ENCODE peak calls at places on chromosomes 3 and 15, in eight cellular contexts. R is hepatocyte, I is PC-3, T is GM23248, M is MM.1S, A is HCT116, V is GM23338, J is SK-N-SH. W is an unnamed sample.

GRCh38 chr3:146037697-146038096 is 123.3 kb downstream of the PLOD2 start:
- DNase-seq in I (no peak), J (no peak), A (no peak), T (peak; percentile 43), R (no peak), M (no peak), V (no peak), W (no peak)

GRCh38 chr3:155110996-155111901 is 31.1 kb downstream of the MME start:
- DNase-seq in R (no peak), J (no peak), I (no peak), A (peak; percentile 2), M (no peak), T (no peak), V (no peak), W (no peak)

GRCh38 chr15:68210821-68211655 is 5.9 kb upstream of the CALML4 start:
- DNase-seq in T (peak; percentile 73), A (no peak), I (peak; percentile 38), M (no peak), V (peak; percentile 90), R (peak; percentile 70), J (peak; percentile 94), W (peak; percentile 82)

GRCh38 chr3:186757686-186758220 is 25.6 kb upstream of the EIF4A2 start:
- DNase-seq in R (no peak), J (no peak), T (no peak), V (no peak), I (no peak), M (no peak), A (no peak), W (peak; percentile 36)

GRCh38 chr3:79113821-79114220 is 654.0 kb downstream of the ROBO1 start:
- DNase-seq in I (peak; percentile 61), J (no peak), R (no peak), A (no peak), T (no peak), V (no peak), M (no peak), W (no peak)

GRCh38 chr3:27479816-27480543 is 4.2 kb downstream of the SLC4A7 start:
- DNase-seq in M (no peak), V (no peak), A (no peak), T (no peak), R (no peak), I (peak; percentile 19), J (no peak), W (no peak)

GRCh38 chr15:75508741-75509532 is 57.4 kb upstream of the SIN3A start:
- DNase-seq in M (peak; percentile 28), T (peak; percentile 70), A (peak; percentile 32), J (peak; percentile 40), I (peak; percentile 58), R (peak; percentile 42), V (peak; percentile 57), W (no peak)

GRCh38 chr3:53069422-53070068 is 23.7 kb upstream of the SFMBT1 start:
- DNase-seq in R (no peak), T (peak; percentile 25), I (no peak), J (no peak), M (no peak), V (peak; percentile 45), A (no peak), W (peak; percentile 33)

GRCh38 chr15:82958638-82959037 is 6.1 kb upstream of the HOMER2 start:
- DNase-seq in R (no peak), A (no peak), V (no peak), I (no peak), T (no peak), J (no peak), M (no peak), W (no peak)

GRCh38 chr15:51290720-51291119 is 47.7 kb downstream of the CYP19A1 start:
- DNase-seq in M (no peak), A (no peak), J (no peak), R (no peak), T (no peak), I (no peak), V (no peak), W (no peak)

GRCh38 chr3:102106421-102107097 is 257.2 kb downstream of the NFKBIZ start:
- DNase-seq in R (no peak), M (no peak), V (no peak), I (peak; percentile 68), A (no peak), T (peak; percentile 42), J (no peak), W (no peak)

GRCh38 chr3:151539599-151539998 is 78.7 kb upstream of the IGSF10 start:
- DNase-seq in R (no peak), I (no peak), M (no peak), V (no peak), T (no peak), J (no peak), A (no peak), W (no peak)

DNA sequence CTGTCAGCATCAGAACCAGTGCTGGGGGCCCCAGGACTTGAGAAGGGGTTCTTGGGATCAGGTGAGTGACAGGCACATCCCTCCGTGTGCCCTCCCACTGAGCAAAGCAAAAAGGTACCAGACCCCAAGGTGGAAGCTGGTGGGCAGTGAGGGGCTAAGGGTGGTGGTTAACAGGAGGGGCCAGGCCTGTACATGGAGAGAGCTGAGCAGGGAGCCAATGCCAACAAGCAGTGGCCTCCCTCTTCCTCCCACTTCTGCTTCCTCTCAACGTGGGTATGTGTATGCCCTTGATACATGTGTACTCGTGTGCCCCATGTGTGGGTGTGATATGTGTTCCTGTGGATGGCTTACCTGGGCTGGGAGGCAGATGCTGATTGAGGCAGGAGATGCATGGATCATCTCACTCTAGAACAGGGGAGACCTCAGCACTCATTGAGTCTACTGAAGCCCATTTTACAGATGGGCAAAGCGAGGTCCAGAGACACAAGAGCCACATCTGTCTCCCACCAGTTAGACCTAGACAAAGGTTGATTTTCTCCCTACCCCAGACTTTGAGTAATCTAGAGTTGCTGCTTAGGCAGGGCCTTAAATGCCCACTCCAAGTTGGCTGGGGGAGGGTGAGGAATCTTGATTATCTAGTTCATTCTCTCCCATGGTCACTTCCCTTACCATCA is 945 bp downstream of the VIPR1 start:
- DNase-seq in T (no peak), A (no peak), I (no peak), J (no peak), V (no peak), M (no peak), R (no peak), W (no peak)
- H3K27me3 ChIP-seq in T (peaks cover 57% of the 10 kb centered on the region), A (no peaks in the 10 kb centered on the region), I (no peaks in the 10 kb centered on the region), J (peaks cover 38% of the 10 kb centered on the region), V (peaks cover 51% of the 10 kb centered on the region), M (peaks cover 11% of the 10 kb centered on the region), R (peaks cover 34% of the 10 kb centered on the region), W (peaks cover 57% of the 10 kb centered on the region)

DNA sequence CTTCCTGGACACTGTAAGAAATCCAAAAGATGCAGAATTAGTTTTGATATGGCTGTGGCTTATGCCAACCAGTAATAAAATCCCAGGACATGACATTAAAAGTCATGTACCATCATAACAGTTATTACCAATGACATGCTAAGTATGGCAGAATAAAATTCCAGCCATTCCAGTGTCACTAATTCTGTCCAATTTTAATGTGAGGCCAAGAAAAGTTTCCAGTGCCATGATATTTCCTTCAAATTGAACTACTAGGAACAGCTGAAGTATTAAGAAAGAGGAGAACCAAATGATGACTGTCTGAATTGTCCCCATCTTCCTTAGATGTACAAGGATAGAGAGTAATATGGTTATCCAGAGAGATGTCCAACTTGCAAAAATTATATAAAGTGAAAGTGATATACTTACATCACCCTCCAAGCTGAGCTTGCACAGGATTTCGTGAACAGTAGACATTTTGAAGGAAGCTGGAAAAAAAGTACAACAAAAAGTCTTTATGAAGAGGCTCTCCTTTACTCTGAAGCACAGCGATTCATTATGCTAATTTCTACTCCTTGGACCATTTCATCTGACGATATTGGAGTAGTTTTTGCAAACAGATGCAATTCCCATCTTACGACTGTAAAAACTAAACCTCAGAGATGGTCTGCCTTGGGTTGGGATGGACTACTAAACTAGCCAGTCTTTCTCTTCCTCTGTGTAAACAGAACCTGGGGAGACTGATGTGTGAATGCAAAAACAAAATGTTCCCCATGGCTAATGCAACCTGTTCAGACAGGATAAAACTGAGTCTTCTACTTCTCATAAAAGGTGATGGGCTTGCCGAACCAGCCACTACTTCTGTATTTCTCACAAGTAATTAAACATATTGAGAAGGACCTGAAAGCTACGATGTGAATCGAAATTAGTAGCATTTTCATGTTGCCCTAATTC is 11.9 kb downstream of the ANXA2 start:
- DNase-seq in J (no peak), R (no peak), I (no peak), V (no peak), M (no peak), T (peak; percentile 56), A (no peak), W (no peak)
- H4K20me1 ChIP-seq in J (peaks cover 99% of the 10 kb centered on the region), R (peaks cover 62% of the 10 kb centered on the region), I (peaks cover 75% of the 10 kb centered on the region), V (peaks cover 32% of the 10 kb centered on the region), M (no peaks in the 10 kb centered on the region), T (peaks cover 51% of the 10 kb centered on the region), A (peaks cover 45% of the 10 kb centered on the region), W (peaks cover 19% of the 10 kb centered on the region)

DNA sequence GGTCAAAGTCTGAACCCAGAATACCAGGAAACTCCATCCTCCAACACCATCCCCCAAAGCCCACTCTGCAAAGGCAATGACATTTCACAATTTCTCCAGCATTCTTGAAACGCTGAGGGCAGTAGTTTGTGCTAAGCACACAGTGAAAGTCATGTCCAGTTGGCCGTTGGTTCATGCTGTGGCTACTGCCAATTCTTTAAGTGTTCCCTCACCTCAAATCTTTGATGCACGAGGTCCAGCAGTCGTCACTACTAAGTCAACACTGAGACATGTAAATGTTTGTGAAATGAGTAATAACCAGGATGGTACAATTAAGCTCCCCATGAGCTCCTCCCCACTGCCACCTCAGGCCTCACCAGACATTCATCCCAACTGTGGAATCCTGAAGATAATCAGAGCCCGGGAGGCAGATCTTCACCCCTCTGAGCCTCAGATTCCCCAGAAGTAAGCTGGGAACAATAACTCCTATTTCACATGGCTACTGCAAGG is 7.0 kb downstream of the SUCLG2 start:
- DNase-seq in J (no peak), R (peak; percentile 86), I (peak; percentile 88), V (no peak), T (peak; percentile 99), A (peak; percentile 69), M (no peak), W (no peak)
- TF ChIP-seq EZH2phosphoT487 in J (no peak), R (no peak), I (no peak), V (no peak), T (peak; percentile 54), A (no peak), M (no peak), W (no peak)

DNA sequence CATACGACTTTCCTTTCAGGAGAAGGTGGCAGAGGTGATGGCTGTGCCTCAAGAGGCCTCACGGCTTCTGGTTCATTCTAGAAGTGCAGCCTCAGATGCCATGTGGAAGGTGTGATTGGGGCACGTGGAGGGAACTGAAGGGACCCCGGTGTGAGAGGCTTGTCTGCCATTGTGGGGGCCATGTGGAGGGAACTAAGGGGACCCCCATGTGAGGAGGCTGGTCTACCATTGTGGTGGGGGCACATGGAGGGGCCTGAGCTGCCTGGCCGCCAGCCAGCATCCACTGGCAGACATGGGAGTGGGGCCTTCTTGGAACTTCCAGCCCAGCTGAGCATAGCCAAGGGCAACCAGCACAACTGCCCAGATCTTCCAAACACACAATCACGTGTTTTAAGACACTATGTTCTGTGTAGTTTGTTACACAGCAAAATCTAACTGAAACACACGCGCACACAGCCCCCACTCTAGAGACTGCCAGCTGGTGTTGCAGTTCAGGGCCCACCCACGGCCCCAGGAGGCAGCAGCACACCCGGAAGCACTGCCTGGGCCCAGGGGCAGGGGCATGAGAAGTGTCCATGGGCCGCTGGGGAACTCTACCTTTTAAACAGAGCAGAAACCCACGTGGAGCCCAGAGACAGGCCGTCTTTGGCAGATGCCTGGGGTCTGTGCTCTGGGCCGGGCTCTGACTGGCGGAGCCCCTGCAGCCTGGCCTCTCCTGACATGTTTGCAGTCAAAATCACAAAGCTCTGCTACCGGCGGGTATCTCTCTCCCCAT is 66.8 kb downstream of the IQSEC1 start:
- DNase-seq in A (no peak), R (no peak), J (no peak), V (no peak), M (no peak), T (no peak), I (no peak), W (no peak)
- H3K27me3 ChIP-seq in A (no peaks in the 10 kb centered on the region), R (no peaks in the 10 kb centered on the region), J (no peaks in the 10 kb centered on the region), V (no peaks in the 10 kb centered on the region), M (no peaks in the 10 kb centered on the region), T (peaks cover 10% of the 10 kb centered on the region), I (no peaks in the 10 kb centered on the region), W (no peaks in the 10 kb centered on the region)

W was measured in neural progenitor cell.